ENCODE peak calls at places on chromosomes 4 and X, in five cellular contexts. E is H1, M is NT2/D1, W is GM12878, L is HepG2. A is an unnamed sample.

GRCh38 chr4:66225539-66225938 is 555.2 kb upstream of the EPHA5 start:
- DNase-seq in E (no peak), M (no peak), W (no peak), L (no peak), A (no peak)

GRCh38 chrX:12996934-12997435 is 22.1 kb downstream of the TMSB4X start:
- DNase-seq in E (no peak), M (no peak), W (no peak), L (no peak), A (no peak)

GRCh38 chr4:156816356-156816755 is 155.2 kb downstream of the PDGFC start:
- DNase-seq in E (no peak), M (no peak), W (no peak), L (no peak), A (no peak)

GRCh38 chr4:23036921-23037495 is 344.3 kb downstream of the GBA3 start:
- DNase-seq in E (no peak), M (no peak), W (no peak), L (no peak), A (no peak)

GRCh38 chr4:71296945-71297344 is 41.9 kb upstream of the SLC4A4 start:
- DNase-seq in E (no peak), M (no peak), W (no peak), L (no peak), A (no peak)

GRCh38 chrX:97238632-97239031 is 354.9 kb downstream of the RPA4 start:
- DNase-seq in E (no peak), M (peak; percentile 9), W (no peak), L (no peak), A (no peak)

GRCh38 chr4:16670726-16671125 is 227.7 kb downstream of the LDB2 start:
- DNase-seq in E (no peak), M (no peak), W (no peak), L (no peak), A (no peak)

GRCh38 chr4:133402616-133403015 is 253.5 kb downstream of the PCDH10 start:
- DNase-seq in E (no peak), M (no peak), W (no peak), L (no peak), A (no peak)

GRCh38 chrX:131970347-131970746 is 52.8 kb upstream of the STK26 start:
- DNase-seq in E (no peak), M (no peak), W (no peak), L (no peak), A (no peak)

GRCh38 chr4:70855464-70855863 is 15.8 kb upstream of the GRSF1 start:
- DNase-seq in E (no peak), M (no peak), W (no peak), L (no peak), A (no peak)

GRCh38 chr4:89287945-89288344 is 19.7 kb downstream of the GPRIN3 start:
- DNase-seq in E (no peak), M (no peak), W (no peak), L (no peak), A (no peak)

GRCh38 chr4:148054275-148054674 is 322.4 kb downstream of the ARHGAP10 start:
- DNase-seq in E (no peak), M (no peak), W (no peak), L (no peak), A (no peak)

GRCh38 chr4:57131849-57132745 is 21.9 kb upstream of the IGFBP7 start:
- DNase-seq in E (no peak), M (no peak), W (no peak), L (peak; percentile 18), A (no peak)

GRCh38 chrX:45714864-45715263 is 514.2 kb upstream of the DIPK2B start:
- DNase-seq in E (no peak), M (no peak), W (peak; percentile 7), L (no peak), A (no peak)

GRCh38 chrX:140501321-140501720 is 3.5 kb downstream of the SOX3 start:
- DNase-seq in E (peak; percentile 54), M (no peak), W (no peak), L (no peak), A (no peak)

GRCh38 chr4:174523003-174523693 is 860 bp upstream of the HPGD start:
- DNase-seq in E (no peak), M (no peak), W (no peak), L (no peak), A (peak; percentile 9)

GRCh38 chr4:99723555-99724450 is 66.2 kb upstream of the C4orf54 start:
- DNase-seq in E (no peak), M (no peak), W (no peak), L (peak; percentile 58), A (no peak)

GRCh38 chr4:612052-612748 is 13.2 kb upstream of the PDE6B start:
- DNase-seq in E (no peak), M (no peak), W (no peak), L (no peak), A (no peak)

GRCh38 chr4:134320048-134320447 is 118.5 kb upstream of the PABPC4L start:
- DNase-seq in E (no peak), M (no peak), W (no peak), L (no peak), A (no peak)

GRCh38 chrX:70134116-70134477 is 850 bp downstream of the IGBP1 start:
- DNase-seq in E (no peak), M (no peak), W (no peak), L (peak; percentile 3), A (peak; percentile 12)

GRCh38 chr4:100288167-100288566 is 97.9 kb upstream of the DDIT4L start:
- DNase-seq in E (no peak), M (no peak), W (no peak), L (no peak), A (no peak)

GRCh38 chr4:8920289-8920965 is 48.8 kb upstream of the HMX1 start:
- DNase-seq in E (no peak), M (no peak), W (no peak), L (no peak), A (peak; percentile 2)

GRCh38 chr4:154595807-154596206 is 5.3 kb upstream of the FGA start:
- DNase-seq in E (no peak), M (no peak), W (no peak), L (peak; percentile 73), A (no peak)

GRCh38 chr4:13938299-13938698 is 310.8 kb upstream of the BOD1L1 start:
- DNase-seq in E (peak; percentile 48), M (no peak), W (no peak), L (no peak), A (no peak)

GRCh38 chr4:80125252-80126177 is 52.5 kb upstream of the ANTXR2 start:
- DNase-seq in E (no peak), M (no peak), W (no peak), L (no peak), A (peak; percentile 20)

GRCh38 chr4:8859550-8860095 is 12.0 kb downstream of the HMX1 start:
- DNase-seq in E (peak; percentile 59), M (no peak), W (no peak), L (no peak), A (no peak)

GRCh38 chr4:3237266-3237665 is 11.7 kb upstream of the MSANTD1 start:
- DNase-seq in E (no peak), M (no peak), W (no peak), L (no peak), A (no peak)

GRCh38 chrX:42096262-42096939 is 173.0 kb upstream of the CASK start:
- DNase-seq in E (no peak), M (no peak), W (no peak), L (peak; percentile 5), A (no peak)

GRCh38 chr4:186936496-186937375 is 213.1 kb upstream of the FAT1 start:
- DNase-seq in E (no peak), M (no peak), W (no peak), L (peak; percentile 95), A (no peak)

GRCh38 chr4:164949448-164950118 is 27.9 kb downstream of the TRIM61 start:
- DNase-seq in E (peak; percentile 80), M (no peak), W (no peak), L (no peak), A (peak; percentile 28)

GRCh38 chrX:107669276-107669675 is 41.0 kb downstream of the PRPS1 start:
- DNase-seq in E (no peak), M (no peak), W (no peak), L (no peak), A (no peak)

GRCh38 chrX:68488657-68489056 is 10.2 kb upstream of the YIPF6 start:
- DNase-seq in E (no peak), M (no peak), W (no peak), L (peak; percentile 89), A (no peak)

GRCh38 chrX:46255066-46255465 is 290.2 kb downstream of the ZNF674 start:
- DNase-seq in E (no peak), M (no peak), W (no peak), L (no peak), A (no peak)

GRCh38 chr4:76902233-76902890 is 4.4 kb upstream of the SOWAHB start:
- DNase-seq in E (no peak), M (no peak), W (no peak), L (peak; percentile 68), A (no peak)

GRCh38 chr4:1367936-1368289 is 20.9 kb downstream of the UVSSA start:
- DNase-seq in E (no peak), M (no peak), W (no peak), L (no peak), A (no peak)

GRCh38 chr4:113738251-113738650 is 23.3 kb downstream of the CAMK2D start:
- DNase-seq in E (no peak), M (no peak), W (no peak), L (no peak), A (no peak)

GRCh38 chr4:87192155-87192919 is 28.1 kb downstream of the KLHL8 start:
- DNase-seq in E (no peak), M (no peak), W (no peak), L (no peak), A (no peak)

GRCh38 chr4:83548151-83548905 is 12.4 kb downstream of the GPAT3 start:
- DNase-seq in E (no peak), M (no peak), W (peak; percentile 83), L (peak; percentile 88), A (no peak)

GRCh38 chr4:63580796-63581475 is 828.3 kb downstream of the TECRL start:
- DNase-seq in E (no peak), M (no peak), W (peak; percentile 36), L (no peak), A (no peak)
- TF ChIP-seq SUZ12 in E (no peak), M (no peak), W (no peak), L (no peak), A (no peak)

DNA sequence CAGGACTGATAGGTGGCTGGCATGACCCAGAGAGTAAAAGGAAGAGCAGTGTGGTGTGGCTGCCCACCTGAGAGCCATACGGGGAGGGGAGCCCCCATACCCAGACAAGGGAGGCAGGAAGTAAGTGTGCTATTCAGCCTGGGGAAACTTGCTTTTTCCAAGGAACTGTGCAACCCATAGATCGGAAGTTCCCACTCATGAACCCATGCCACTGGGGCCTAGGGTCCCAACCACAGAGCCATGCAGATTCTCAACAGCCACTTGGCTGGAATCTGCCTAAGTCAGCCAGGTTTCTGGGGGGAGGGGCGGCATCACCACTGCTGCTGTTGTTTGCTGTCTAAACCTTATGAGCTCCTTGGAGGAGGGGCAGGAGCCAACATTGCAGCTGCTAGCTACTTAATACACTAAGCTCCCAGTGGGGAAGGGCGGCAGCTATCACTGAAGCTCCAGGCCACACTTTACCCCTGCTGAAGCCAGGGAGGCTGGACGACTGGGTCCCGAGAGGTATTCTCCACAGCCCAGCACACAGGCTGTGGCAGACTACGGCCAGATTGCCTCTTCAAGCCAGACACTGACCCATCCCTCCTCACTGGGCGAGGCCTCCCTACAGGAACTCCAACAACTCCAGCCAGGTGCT is 410.4 kb downstream of the INPP4B start:
- DNase-seq in E (peak; percentile 67), M (peak; percentile 60), W (no peak), L (no peak), A (no peak)
- TF ChIP-seq SUZ12 in E (no peak), M (no peak), W (no peak), L (no peak), A (no peak)

GRCh38 chr4:15239866-15240265 is 188.0 kb upstream of the C1QTNF7 start:
- DNase-seq in E (no peak), M (no peak), W (no peak), L (no peak), A (no peak)
- TF ChIP-seq SUZ12 in E (no peak), M (no peak), W (no peak), L (no peak), A (no peak)

GRCh38 chr4:183658362-183659028 is 490 bp downstream of the RWDD4 start:
- DNase-seq in E (peak; percentile 67), M (no peak), W (no peak), L (peak; percentile 37), A (no peak)
- TF ChIP-seq SUZ12 in E (no peak), M (no peak), W (no peak), L (no peak), A (no peak)

A was measured in HEK293T.